ENCODE peak calls at places on chromosomes 3 and 15, in nine cellular contexts. Y is GDM1; F is stimulated activated CD8-positive, alpha-beta memory T cell treated with anti-CD3 and anti-CD28 coated beads, Interleukin-12 subunit alpha, Interleukin-12 subunit beta, amount 100 ng/mL, for 4 hours; Q is germinal center; U is AG09309; E is stimulated activated CD4-positive, alpha-beta T cell treated with anti-CD3 and anti-CD28 coated beads, Interleukin-1b, Interleukin-23, amount 100 ng/mL, for 1 hour; N is ELR; T is EH; K is stromal cell of bone marrow. S is an unnamed sample.

GRCh38 chr3:190281308-190282051 is 40.8 kb downstream of the CLDN1 start:
- DNase-seq in F (no peak), Y (no peak), K (no peak), T (peak), E (no peak), N (no peak), Q (no peak), U (no peak), S (no peak)

GRCh38 chr3:157125101-157125500 is 34.8 kb downstream of the CCNL1 start:
- DNase-seq in Q (no peak), K (no peak), N (peak), Y (no peak), T (no peak), E (no peak), U (no peak), F (no peak), S (no peak)

GRCh38 chr3:186789554-186790260 is 6.3 kb downstream of the EIF4A2 start:
- DNase-seq in N (peak), U (no peak), T (no peak), Q (no peak), F (no peak), E (no peak), Y (no peak), K (no peak), S (no peak)

GRCh38 chr3:23501201-23501824 is 298.2 kb downstream of the UBE2E2 start:
- DNase-seq in N (no peak), E (no peak), Y (no peak), F (no peak), T (peak), Q (no peak), K (no peak), U (no peak), S (no peak)

GRCh38 chr3:134018406-134018805 is 11.3 kb downstream of the SLCO2A1 start:
- DNase-seq in T (no peak), F (no peak), N (no peak), Y (no peak), Q (no peak), E (no peak), U (no peak), K (no peak), S (no peak)

GRCh38 chr3:5798809-5799208 is 611.3 kb downstream of the EDEM1 start:
- DNase-seq in U (no peak), E (no peak), K (no peak), Y (no peak), Q (no peak), T (no peak), F (no peak), N (no peak), S (no peak)

GRCh38 chr3:169556349-169556870 is 107.1 kb downstream of the MECOM start:
- DNase-seq in Q (no peak), N (no peak), K (no peak), T (no peak), Y (no peak), E (no peak), U (no peak), F (no peak), S (no peak)

GRCh38 chr3:184757010-184757651 is 45.3 kb upstream of the MAGEF1 start:
- DNase-seq in Q (no peak), N (no peak), F (no peak), T (peak), K (peak), E (no peak), Y (no peak), U (peak), S (no peak)

GRCh38 chr3:10310578-10310977 is 10.3 kb downstream of the SEC13 start:
- DNase-seq in T (peak), K (no peak), Y (no peak), E (no peak), U (peak), Q (no peak), N (peak), F (no peak), S (no peak)

GRCh38 chr15:76714950-76715349 is 190.2 kb downstream of the SCAPER start:
- DNase-seq in K (no peak), F (no peak), Y (no peak), Q (no peak), T (no peak), N (no peak), U (no peak), E (no peak), S (no peak)

GRCh38 chr3:103218146-103218545 is 783.3 kb downstream of the ZPLD1 start:
- DNase-seq in F (no peak), T (no peak), N (no peak), E (no peak), U (no peak), K (no peak), Q (no peak), Y (no peak), S (no peak)

GRCh38 chr15:73575636-73576247 is 57.4 kb downstream of the NPTN start:
- DNase-seq in E (no peak), N (no peak), Y (no peak), K (no peak), Q (no peak), F (no peak), U (no peak), T (peak), S (no peak)

GRCh38 chr3:129359102-129359461 is 69.4 kb downstream of the EFCAB12 start:
- DNase-seq in N (peak), T (peak), F (no peak), Q (no peak), E (no peak), Y (no peak), K (no peak), U (no peak), S (no peak)

GRCh38 chr15:63094495-63094931 is 27.1 kb upstream of the LACTB start:
- DNase-seq in T (peak), Y (no peak), E (no peak), K (no peak), Q (no peak), F (no peak), U (no peak), N (peak), S (no peak)

GRCh38 chr15:58684036-58684700 is 65.3 kb downstream of the ADAM10 start:
- DNase-seq in E (no peak), U (no peak), F (no peak), Y (no peak), T (no peak), K (no peak), N (peak), Q (no peak), S (no peak)

GRCh38 chr3:135075157-135075556 is 280.1 kb downstream of the EPHB1 start:
- DNase-seq in F (no peak), Q (no peak), T (no peak), K (no peak), E (no peak), N (no peak), U (no peak), Y (no peak), S (no peak)

GRCh38 chr15:82823049-82823448 is 13.6 kb downstream of the WHAMM start:
- DNase-seq in U (no peak), Q (no peak), T (no peak), K (no peak), E (no peak), Y (no peak), F (no peak), N (no peak), S (no peak)

GRCh38 chr3:31704651-31705179 is 172.0 kb downstream of the STT3B start:
- DNase-seq in F (no peak), Q (no peak), E (no peak), Y (no peak), T (peak), K (peak), N (peak), U (peak), S (no peak)

GRCh38 chr3:68987322-68987721 is 26.2 kb downstream of the EOGT start:
- DNase-seq in T (no peak), K (no peak), Q (no peak), N (no peak), Y (no peak), U (no peak), E (no peak), F (no peak), S (no peak)

GRCh38 chr15:39979606-39980005 is 45.7 kb downstream of the EIF2AK4 start:
- DNase-seq in Q (no peak), K (no peak), U (no peak), Y (no peak), N (no peak), T (peak), F (no peak), E (no peak), S (no peak)

GRCh38 chr15:25175033-25175788 is 220.4 kb downstream of the SNRPN start:
- DNase-seq in U (no peak), Q (no peak), K (no peak), Y (no peak), F (no peak), E (no peak), T (no peak), N (no peak), S (no peak)

GRCh38 chr3:56773588-56774330 is 28.0 kb downstream of the ARHGEF3 start:
- DNase-seq in U (no peak), T (no peak), K (no peak), E (no peak), Y (no peak), Q (no peak), F (no peak), N (no peak), S (no peak)

GRCh38 chr15:64524778-64525177 is 64.4 kb downstream of the ZNF609 start:
- DNase-seq in Y (no peak), Q (no peak), E (no peak), U (no peak), T (no peak), K (no peak), N (peak), F (no peak), S (no peak)

GRCh38 chr15:58472821-58473581 is 41.2 kb downstream of the LIPC start:
- DNase-seq in Q (no peak), N (peak), U (no peak), K (no peak), E (no peak), F (no peak), T (peak), Y (peak), S (no peak)

GRCh38 chr3:123159926-123160635 is 41.7 kb upstream of the SEC22A start:
- DNase-seq in K (peak), Y (no peak), U (peak), E (no peak), N (peak), Q (no peak), F (no peak), T (peak), S (no peak)

GRCh38 chr15:26376243-26376642 is 396.6 kb downstream of the GABRB3 start:
- DNase-seq in K (no peak), F (no peak), T (no peak), Q (no peak), U (no peak), N (no peak), Y (no peak), E (no peak), S (no peak)

GRCh38 chr3:33211444-33211843 is 7.2 kb downstream of the SUSD5 start:
- DNase-seq in U (peak), N (peak), Q (no peak), K (peak), F (no peak), Y (no peak), T (peak), E (no peak), S (no peak)

GRCh38 chr3:123335007-123335670 is 113.8 kb downstream of the ADCY5 start:
- DNase-seq in T (no peak), K (no peak), E (no peak), N (no peak), F (no peak), Y (no peak), Q (no peak), U (no peak), S (no peak)

GRCh38 chr15:89009080-89009479 is 79.2 kb upstream of the ABHD2 start:
- DNase-seq in Q (no peak), T (no peak), U (no peak), E (no peak), K (no peak), Y (no peak), N (no peak), F (no peak), S (no peak)

GRCh38 chr15:89406218-89406716 is 71.6 kb upstream of the POLG start:
- DNase-seq in F (no peak), N (no peak), E (no peak), K (no peak), U (no peak), T (no peak), Y (no peak), Q (no peak), S (no peak)

GRCh38 chr3:56879453-56880224 is 77.9 kb upstream of the ARHGEF3 start:
- DNase-seq in N (peak), U (no peak), K (peak), Y (no peak), F (no peak), E (no peak), T (no peak), Q (no peak), S (no peak)